ENCODE peak calls at places on chromosomes 12 and 14, in five cellular contexts. Y, P, A, J and E are unnamed samples.

GRCh38 chr12:53948650-53949593 is 5.8 kb upstream of the HOXC12 start:
- DNase-seq in Y (no peak), J (no peak), A (no peak), P (no peak), E (no peak)

GRCh38 chr12:120710805-120711296 is 593 bp downstream of the UNC119B start:
- DNase-seq in Y (no peak), P (peak; percentile 41), A (peak; percentile 18), J (no peak), E (peak; percentile 22)

GRCh38 chr14:23301288-23301968 is 1.2 kb downstream of the PPP1R3E start:
- DNase-seq in P (peak; percentile 97), J (peak; percentile 95), A (peak; percentile 99), Y (peak; percentile 98), E (peak; percentile 99)

GRCh38 chr12:28360253-28360652 is 170.0 kb downstream of the CCDC91 start:
- DNase-seq in P (no peak), Y (no peak), A (no peak), J (no peak), E (no peak)

GRCh38 chr12:119207161-119207560 is 28.4 kb downstream of the HSPB8 start:
- DNase-seq in J (no peak), A (no peak), P (no peak), Y (no peak), E (no peak)

GRCh38 chr12:119528241-119528640 is 65.3 kb upstream of the TMEM233 start:
- DNase-seq in J (no peak), Y (peak; percentile 9), P (no peak), A (no peak), E (peak; percentile 37)

GRCh38 chr12:124829008-124829707 is 34.5 kb downstream of the SCARB1 start:
- DNase-seq in P (no peak), A (peak; percentile 93), J (no peak), Y (no peak), E (peak; percentile 96)

GRCh38 chr14:76168531-76168930 is 16.8 kb downstream of the GPATCH2L start:
- DNase-seq in J (no peak), A (no peak), P (no peak), Y (no peak), E (no peak)

GRCh38 chr12:8018666-8019581 is 13.6 kb upstream of the FOXJ2 start:
- DNase-seq in A (peak; percentile 15), J (peak; percentile 70), Y (peak; percentile 41), P (peak; percentile 97), E (peak; percentile 42)

GRCh38 chr14:91144425-91145145 is 30.7 kb downstream of the DGLUCY start:
- DNase-seq in A (peak; percentile 17), P (no peak), Y (no peak), J (no peak), E (no peak)

GRCh38 chr12:89927226-89927698 is 218.6 kb upstream of the ATP2B1 start:
- DNase-seq in Y (no peak), A (no peak), J (no peak), P (no peak), E (no peak)

GRCh38 chr12:59041241-59042121 is 121.2 kb upstream of the LRIG3 start:
- DNase-seq in P (no peak), J (no peak), A (peak; percentile 90), Y (no peak), E (peak; percentile 90)

GRCh38 chr14:55127491-55127951 is 1.5 kb upstream of the LGALS3 start:
- DNase-seq in J (no peak), Y (no peak), A (peak; percentile 24), P (no peak), E (peak; percentile 95)

GRCh38 chr12:47767197-47767724 is 5.8 kb upstream of the SLC48A1 start:
- DNase-seq in Y (no peak), J (no peak), A (no peak), P (peak; percentile 84), E (peak; percentile 69)

GRCh38 chr12:51162217-51162616 is 10.7 kb downstream of the TFCP2 start:
- DNase-seq in P (no peak), Y (no peak), A (no peak), J (no peak), E (no peak)

GRCh38 chr12:50572275-50572674 is 67.5 kb downstream of the DIP2B start:
- DNase-seq in Y (no peak), J (no peak), A (peak; percentile 86), P (no peak), E (peak; percentile 93)

GRCh38 chr12:102513272-102513671 is 32.9 kb upstream of the IGF1 start:
- DNase-seq in Y (no peak), J (no peak), A (no peak), P (no peak), E (no peak)

GRCh38 chr12:9786726-9787339 is 26.1 kb upstream of the CD69 start:
- DNase-seq in Y (no peak), A (no peak), J (no peak), P (no peak), E (no peak)

GRCh38 chr14:95067526-95067925 is 89.8 kb downstream of the DICER1 start:
- DNase-seq in J (no peak), Y (no peak), P (no peak), A (no peak), E (no peak)

GRCh38 chr12:32270818-32271710 is 128.3 kb upstream of the FGD4 start:
- DNase-seq in A (peak; percentile 50), P (no peak), Y (no peak), J (no peak), E (no peak)

GRCh38 chr12:57658890-57659289 is 25.9 kb upstream of the B4GALNT1 start:
- DNase-seq in A (no peak), P (no peak), J (no peak), Y (no peak), E (no peak)

GRCh38 chr12:131991816-131992430 is 42.2 kb downstream of the EP400 start:
- DNase-seq in J (no peak), A (peak; percentile 22), Y (no peak), P (no peak), E (no peak)

GRCh38 chr14:95269493-95269892 is 50.2 kb downstream of the CLMN start:
- DNase-seq in J (no peak), P (no peak), A (no peak), Y (no peak), E (no peak)

GRCh38 chr14:85587152-85587697 is 57.3 kb downstream of the FLRT2 start:
- DNase-seq in J (no peak), A (peak; percentile 75), Y (no peak), P (no peak), E (no peak)

GRCh38 chr12:104381721-104382480 is 74.8 kb upstream of the CHST11 start:
- DNase-seq in P (peak; percentile 93), J (peak; percentile 71), A (peak; percentile 80), Y (peak; percentile 81), E (peak; percentile 97)

GRCh38 chr12:22802883-22803640 is 178.1 kb downstream of the ETNK1 start:
- DNase-seq in J (no peak), A (no peak), Y (no peak), P (no peak), E (no peak)

GRCh38 chr14:75295061-75295461 is 16.4 kb downstream of the FOS start:
- DNase-seq in A (peak; percentile 87), P (peak; percentile 65), Y (peak; percentile 54), J (no peak), E (peak; percentile 84)

GRCh38 chr14:34199585-34199984 is 248.7 kb upstream of the EGLN3 start:
- DNase-seq in Y (no peak), J (no peak), P (no peak), A (peak; percentile 65), E (peak; percentile 84)

GRCh38 chr12:114400925-114401324 is 5.0 kb downstream of the TBX5 start:
- DNase-seq in P (no peak), J (no peak), A (no peak), Y (peak; percentile 36), E (no peak)

GRCh38 chr14:93322886-93323596 is 9.8 kb downstream of the BTBD7 start:
- DNase-seq in J (no peak), A (no peak), P (no peak), Y (no peak), E (no peak)

DNA sequence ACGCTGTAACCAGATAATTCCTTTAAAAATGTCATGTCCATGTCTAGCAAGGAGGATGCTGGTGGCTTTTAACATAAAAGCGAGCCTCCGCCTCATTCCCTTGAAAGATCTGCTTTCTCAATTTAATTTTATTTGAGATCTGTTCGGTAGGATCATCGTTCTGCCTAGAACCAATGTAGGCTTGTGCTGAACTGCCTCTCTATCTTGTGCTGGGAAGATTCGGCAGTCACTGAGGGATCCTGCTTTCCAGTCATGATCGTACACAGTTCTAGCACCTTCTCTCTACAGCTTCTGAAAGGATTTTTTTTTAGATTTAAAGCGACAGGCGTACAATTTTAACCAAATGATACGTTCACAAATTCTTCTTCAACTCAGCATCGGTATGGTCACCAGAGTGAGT is 54.3 kb downstream of the PEBP1 start:
- DNase-seq in A (peak; percentile 32), Y (no peak), P (no peak), J (no peak), E (no peak)
- H2BK12ac ChIP-seq in A (no peak overlapping the region), Y (no peak overlapping the region), P (no peak overlapping the region), J (peak overlapping the region; percentile 4), E (no peak overlapping the region)

GRCh38 chr12:49483621-49484020 is 55.2 kb upstream of the KCNH3 start:
- DNase-seq in A (no peak), P (no peak), Y (no peak), J (no peak), E (peak; percentile 84)

GRCh38 chr12:49489154-49489553 is 49.7 kb upstream of the KCNH3 start:
- DNase-seq in P (no peak), J (no peak), A (no peak), Y (no peak), E (no peak)

GRCh38 chr12:49491823-49492222 is 47.0 kb upstream of the KCNH3 start:
- DNase-seq in Y (no peak), A (peak; percentile 31), J (no peak), P (no peak), E (peak; percentile 97)

GRCh38 chr12:49489720-49490119 is 49.1 kb upstream of the KCNH3 start:
- DNase-seq in J (no peak), A (peak; percentile 51), P (no peak), Y (no peak), E (peak; percentile 16)

GRCh38 chr12:49487605-49488004 is 51.2 kb upstream of the KCNH3 start:
- DNase-seq in Y (no peak), J (no peak), P (no peak), A (no peak), E (no peak)
- H2BK12ac ChIP-seq in Y (no peak overlapping the region), J (no peak overlapping the region), P (no peak overlapping the region), A (no peak overlapping the region), E (no peak overlapping the region)

DNA sequence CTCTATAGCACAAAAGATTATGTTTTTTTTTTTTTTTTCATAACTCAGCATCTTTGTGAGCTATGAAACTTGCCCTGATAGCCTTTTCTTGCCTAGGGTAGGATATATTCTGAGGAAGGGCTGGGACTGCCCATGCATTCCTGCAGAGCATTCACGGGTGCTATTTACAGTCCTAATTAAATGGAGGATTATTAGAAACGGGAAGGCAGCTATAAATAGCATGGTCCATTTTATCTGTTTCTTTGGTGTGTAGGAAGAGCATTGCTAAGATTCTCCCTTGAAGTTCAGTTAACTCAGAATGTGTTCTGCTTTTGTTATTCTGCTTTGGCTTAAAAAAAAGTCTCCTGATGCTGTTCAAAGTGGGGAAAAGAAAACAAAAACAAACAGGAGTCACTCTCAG is 630.9 kb downstream of the DIO2 start:
- DNase-seq in P (no peak), J (no peak), A (no peak), Y (no peak), E (no peak)
- H2BK12ac ChIP-seq in P (no peak overlapping the region), J (no peak overlapping the region), A (no peak overlapping the region), Y (no peak overlapping the region), E (no peak overlapping the region)

DNA sequence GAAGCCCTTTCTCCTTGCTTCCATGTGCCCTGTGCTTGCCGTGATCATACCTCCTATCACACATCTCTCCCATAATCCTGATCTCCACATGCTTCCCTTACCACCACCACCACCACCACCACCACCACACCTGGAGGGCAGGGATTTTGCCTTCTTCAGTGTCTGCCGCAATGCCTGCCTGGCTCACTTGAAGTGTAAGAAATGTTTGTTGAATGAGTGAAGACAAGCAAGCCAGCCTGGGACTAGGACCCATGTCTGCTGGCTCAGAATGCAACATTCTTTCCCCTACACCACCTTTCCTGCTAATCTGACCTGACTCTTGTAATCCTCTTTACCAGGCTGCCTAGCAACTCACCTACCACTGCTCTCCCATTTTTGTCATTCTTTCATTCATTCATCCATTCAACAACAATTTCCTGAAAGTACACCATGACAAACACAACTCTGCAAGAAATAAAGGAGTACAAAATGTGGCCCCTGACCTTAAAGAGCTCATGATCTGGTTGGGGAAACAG is 3.5 kb upstream of the NID2 start:
- DNase-seq in A (no peak), P (no peak), Y (no peak), J (no peak), E (peak; percentile 89)
- H2BK12ac ChIP-seq in A (peak overlapping the region; percentile 89), P (no peak overlapping the region), Y (no peak overlapping the region), J (peak overlapping the region; percentile 1), E (no peak overlapping the region)